ENCODE peak calls at places on chromosomes 7 and 10, in six cellular contexts. F is left cardiac atrium, R is adipocyte, V is GM06990, Z is AG10803, Q is non-pigmented ciliary epithelial cell. X is an unnamed sample.

GRCh38 chr10:126736737-126737136 is 66.2 kb upstream of the C10orf90 start:
- DNase-seq in F (no peak), R (no peak), V (no peak), Z (no peak), Q (no peak), X (no peak)

GRCh38 chr10:58282615-58283014 is 13.7 kb downstream of the CISD1 start:
- DNase-seq in F (no peak), R (no peak), V (peak; percentile 59), Z (no peak), Q (no peak), X (no peak)

GRCh38 chr7:133199831-133200230 is 53.0 kb upstream of the EXOC4 start:
- DNase-seq in F (no peak), R (no peak), V (no peak), Z (no peak), Q (no peak), X (no peak)

GRCh38 chr7:103143865-103144264 is 5.0 kb downstream of the NAPEPLD start:
- DNase-seq in F (no peak), R (no peak), V (no peak), Z (no peak), Q (no peak), X (no peak)

GRCh38 chr10:33065111-33065510 is 107.1 kb upstream of the ITGB1 start:
- DNase-seq in F (no peak), R (no peak), V (no peak), Z (no peak), Q (no peak), X (no peak)

GRCh38 chr10:72567884-72568283 is 58.0 kb downstream of the MICU1 start:
- DNase-seq in F (no peak), R (peak; percentile 13), V (no peak), Z (no peak), Q (no peak), X (no peak)

GRCh38 chr10:112446055-112446854 is 459 bp downstream of the ZDHHC6 start:
- DNase-seq in F (no peak), R (peak; percentile 47), V (no peak), Z (peak; percentile 5), Q (no peak), X (no peak)

GRCh38 chr10:8721641-8722040 is 667.2 kb downstream of the GATA3 start:
- DNase-seq in F (no peak), R (no peak), V (no peak), Z (no peak), Q (no peak), X (no peak)

GRCh38 chr10:30182191-30183075 is 123.0 kb upstream of the JCAD start:
- DNase-seq in F (no peak), R (peak; percentile 93), V (no peak), Z (peak; percentile 97), Q (peak; percentile 75), X (no peak)

GRCh38 chr10:69101451-69102095 is 13.7 kb downstream of the SRGN start:
- DNase-seq in F (no peak), R (no peak), V (no peak), Z (no peak), Q (peak; percentile 49), X (no peak)

GRCh38 chr7:94205529-94205928 is 189.2 kb upstream of the COL1A2 start:
- DNase-seq in F (no peak), R (no peak), V (no peak), Z (no peak), Q (no peak), X (no peak)

GRCh38 chr7:96636342-96636865 is 73.2 kb downstream of the SEM1 start:
- DNase-seq in F (no peak), R (peak; percentile 17), V (no peak), Z (peak; percentile 86), Q (no peak), X (no peak)

GRCh38 chr10:14412624-14413023 is 81.9 kb upstream of the FRMD4A start:
- DNase-seq in F (no peak), R (no peak), V (no peak), Z (peak; percentile 9), Q (no peak), X (no peak)

GRCh38 chr10:124696446-124697392 is 47.5 kb downstream of the FAM53B start:
- DNase-seq in F (peak; percentile 12), R (no peak), V (peak; percentile 65), Z (no peak), Q (no peak), X (no peak)

GRCh38 chr7:149196151-149196704 is 882 bp downstream of the ZNF282 start:
- DNase-seq in F (no peak), R (peak; percentile 49), V (peak; percentile 35), Z (no peak), Q (no peak), X (no peak)

X was measured in activated T-helper 1 cell treated with Interleukin-2 at 50 U/mL for 16 hours.